ENCODE peak calls at places on chromosomes 7 and 10, in eight cellular contexts. U is PC-3, A is spleen, G is astrocyte of the cerebellum, O is A549, S is small intestine, H is AG09309, Q is skeletal muscle cell. K is an unnamed sample.

GRCh38 chr10:103800789-103801540 is 54.4 kb downstream of the SH3PXD2A start:
- DNase-seq in U (peak), A (no peak), G (no peak), O (peak), S (peak), H (no peak), Q (no peak), K (peak)

GRCh38 chr7:134593530-134594392 is 44.9 kb downstream of the AKR1B15 start:
- DNase-seq in U (peak), A (no peak), G (peak), O (peak), S (peak), H (peak), Q (peak), K (no peak)

GRCh38 chr7:137904826-137905225 is 58.1 kb upstream of the DGKI start:
- DNase-seq in U (no peak), A (no peak), G (no peak), O (no peak), S (no peak), H (no peak), Q (no peak), K (no peak)

GRCh38 chr7:56079450-56080185 is 13.1 kb downstream of the PHKG1 start:
- DNase-seq in U (peak), A (peak), G (peak), O (peak), S (no peak), H (no peak), Q (peak), K (no peak)

GRCh38 chr7:771241-772004 is 44.3 kb upstream of the PRKAR1B start:
- DNase-seq in U (no peak), A (no peak), G (no peak), O (no peak), S (peak), H (no peak), Q (no peak), K (peak)

GRCh38 chr7:66529889-66530615 is 98.6 kb upstream of the KCTD7 start:
- DNase-seq in U (no peak), A (no peak), G (no peak), O (no peak), S (no peak), H (no peak), Q (no peak), K (no peak)

GRCh38 chr10:28679941-28680752 is 2.8 kb downstream of the BAMBI start:
- DNase-seq in U (peak), A (no peak), G (no peak), O (peak), S (no peak), H (peak), Q (no peak), K (no peak)

GRCh38 chr10:76302491-76302890 is 871.1 kb downstream of the LRMDA start:
- DNase-seq in U (no peak), A (no peak), G (no peak), O (no peak), S (no peak), H (no peak), Q (no peak), K (no peak)

GRCh38 chr7:7554021-7554432 is 12.7 kb upstream of the MIOS start:
- DNase-seq in U (peak), A (no peak), G (peak), O (no peak), S (no peak), H (peak), Q (peak), K (peak)

GRCh38 chr10:87550741-87551140 is 46.0 kb downstream of the MINPP1 start:
- DNase-seq in U (no peak), A (no peak), G (no peak), O (no peak), S (no peak), H (no peak), Q (no peak), K (no peak)

GRCh38 chr10:28331821-28332220 is 29.0 kb upstream of the MPP7 start:
- DNase-seq in U (peak), A (no peak), G (peak), O (no peak), S (no peak), H (peak), Q (peak), K (peak)

GRCh38 chr7:129825554-129826267 is 127.0 kb downstream of the UBE2H start:
- DNase-seq in U (peak), A (peak), G (no peak), O (peak), S (peak), H (no peak), Q (no peak), K (no peak)

GRCh38 chr10:102702742-102703141 is 11.5 kb downstream of the ARL3 start:
- DNase-seq in U (no peak), A (no peak), G (no peak), O (no peak), S (no peak), H (no peak), Q (no peak), K (no peak)

GRCh38 chr7:94289071-94289470 is 105.6 kb upstream of the COL1A2 start:
- DNase-seq in U (peak), A (no peak), G (peak), O (peak), S (peak), H (peak), Q (peak), K (peak)

GRCh38 chr10:15258255-15258654 is 89.8 kb upstream of the NMT2 start:
- DNase-seq in U (no peak), A (no peak), G (no peak), O (no peak), S (no peak), H (no peak), Q (no peak), K (no peak)

GRCh38 chr7:130758429-130759056 is 24.5 kb upstream of the KLF14 start:
- DNase-seq in U (peak), A (no peak), G (peak), O (peak), S (peak), H (peak), Q (peak), K (peak)

GRCh38 chr10:86360657-86361056 is 5.9 kb downstream of the GRID1 start:
- DNase-seq in U (no peak), A (peak), G (no peak), O (no peak), S (no peak), H (no peak), Q (no peak), K (no peak)

GRCh38 chr7:1564603-1565022 is 5.2 kb downstream of the PSMG3 start:
- DNase-seq in U (peak), A (no peak), G (no peak), O (peak), S (no peak), H (no peak), Q (no peak), K (no peak)

GRCh38 chr7:141325275-141325674 is 225.9 kb upstream of the AGK start:
- DNase-seq in U (no peak), A (no peak), G (no peak), O (no peak), S (no peak), H (no peak), Q (no peak), K (no peak)

GRCh38 chr7:929311-929711 is 25.2 kb downstream of the ADAP1 start:
- DNase-seq in U (no peak), A (peak), G (no peak), O (no peak), S (no peak), H (no peak), Q (peak), K (no peak)

GRCh38 chr7:124570558-124570957 is 195.0 kb downstream of the GPR37 start:
- DNase-seq in U (no peak), A (no peak), G (no peak), O (no peak), S (no peak), H (no peak), Q (no peak), K (no peak)

GRCh38 chr10:93471110-93471651 is 11.0 kb downstream of the MYOF start:
- DNase-seq in U (peak), A (no peak), G (peak), O (peak), S (peak), H (peak), Q (peak), K (peak)

GRCh38 chr7:114021135-114021534 is 102.3 kb upstream of the PPP1R3A start:
- DNase-seq in U (peak), A (no peak), G (no peak), O (no peak), S (peak), H (no peak), Q (no peak), K (no peak)

GRCh38 chr7:31957090-31957720 is 113.0 kb downstream of the PDE1C start:
- DNase-seq in U (peak), A (no peak), G (no peak), O (peak), S (no peak), H (no peak), Q (no peak), K (no peak)

GRCh38 chr10:4260483-4260882 is 475.5 kb upstream of the KLF6 start:
- DNase-seq in U (peak), A (no peak), G (no peak), O (no peak), S (peak), H (no peak), Q (peak), K (no peak)

GRCh38 chr10:33509231-33509871 is 174.9 kb upstream of the NRP1 start:
- DNase-seq in U (peak), A (no peak), G (peak), O (peak), S (peak), H (no peak), Q (peak), K (peak)

GRCh38 chr7:149595541-149595940 is 97.9 kb upstream of the ZNF746 start:
- DNase-seq in U (no peak), A (no peak), G (no peak), O (no peak), S (no peak), H (no peak), Q (no peak), K (no peak)

GRCh38 chr7:42671627-42672026 is 240.2 kb downstream of the C7orf25 start:
- DNase-seq in U (peak), A (no peak), G (no peak), O (no peak), S (no peak), H (peak), Q (peak), K (no peak)

GRCh38 chr7:151448261-151449252 is 8.6 kb upstream of the CRYGN start:
- DNase-seq in U (peak), A (peak), G (no peak), O (peak), S (peak), H (no peak), Q (no peak), K (no peak)

GRCh38 chr7:32158076-32158475 is 87.9 kb upstream of the PDE1C start:
- DNase-seq in U (peak), A (no peak), G (no peak), O (no peak), S (peak), H (no peak), Q (no peak), K (no peak)

GRCh38 chr10:97428572-97428981 is 2.6 kb downstream of the PGAM1 start:
- DNase-seq in U (no peak), A (no peak), G (no peak), O (no peak), S (no peak), H (no peak), Q (no peak), K (no peak)
- H3K4me3 ChIP-seq in U (peak), A (peak), G (peak), O (peak), S (no peak), H (peak), Q (peak), K (peak)

GRCh38 chr10:78514459-78514858 is 480.8 kb downstream of the RPS24 start:
- DNase-seq in U (no peak), A (no peak), G (no peak), O (no peak), S (no peak), H (no peak), Q (no peak), K (no peak)

GRCh38 chr10:78515037-78515872 is 481.6 kb downstream of the RPS24 start:
- DNase-seq in U (peak), A (no peak), G (no peak), O (no peak), S (no peak), H (no peak), Q (no peak), K (no peak)

GRCh38 chr10:78516741-78517140 is 483.1 kb downstream of the RPS24 start:
- DNase-seq in U (no peak), A (no peak), G (no peak), O (no peak), S (no peak), H (no peak), Q (no peak), K (no peak)

GRCh38 chr10:78516236-78516635 is 482.6 kb downstream of the RPS24 start:
- DNase-seq in U (no peak), A (no peak), G (no peak), O (no peak), S (no peak), H (no peak), Q (no peak), K (no peak)

DNA sequence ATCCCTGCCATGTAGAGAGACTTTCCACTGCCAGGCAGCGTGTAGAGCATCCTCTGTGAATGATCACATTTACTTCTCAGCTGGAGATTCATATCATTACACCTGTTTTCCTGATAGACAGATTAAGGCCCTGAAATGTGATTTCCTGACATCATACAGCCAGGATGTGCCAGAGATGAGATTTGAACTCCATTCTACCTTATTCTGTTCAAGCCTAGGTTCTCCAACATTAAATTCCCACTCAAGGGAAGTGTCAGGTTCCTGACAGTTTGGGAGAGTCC is 482.1 kb downstream of the RPS24 start:
- DNase-seq in U (no peak), A (no peak), G (no peak), O (no peak), S (no peak), H (no peak), Q (no peak), K (no peak)
- H3K4me3 ChIP-seq in U (no peak), A (no peak), G (no peak), O (no peak), S (no peak), H (no peak), Q (no peak), K (no peak)

GRCh38 chr7:74412061-74412460 is 41.6 kb upstream of the GTF2IRD1 start:
- DNase-seq in U (no peak), A (no peak), G (no peak), O (no peak), S (no peak), H (no peak), Q (no peak), K (no peak)

GRCh38 chr7:74409571-74409970 is 44.1 kb upstream of the GTF2IRD1 start:
- DNase-seq in U (no peak), A (no peak), G (no peak), O (no peak), S (no peak), H (no peak), Q (no peak), K (no peak)

GRCh38 chr7:74410772-74411171 is 42.9 kb upstream of the GTF2IRD1 start:
- DNase-seq in U (no peak), A (no peak), G (no peak), O (no peak), S (no peak), H (no peak), Q (no peak), K (no peak)

GRCh38 chr7:74407958-74408357 is 45.7 kb upstream of the GTF2IRD1 start:
- DNase-seq in U (no peak), A (no peak), G (no peak), O (no peak), S (no peak), H (no peak), Q (no peak), K (no peak)

DNA sequence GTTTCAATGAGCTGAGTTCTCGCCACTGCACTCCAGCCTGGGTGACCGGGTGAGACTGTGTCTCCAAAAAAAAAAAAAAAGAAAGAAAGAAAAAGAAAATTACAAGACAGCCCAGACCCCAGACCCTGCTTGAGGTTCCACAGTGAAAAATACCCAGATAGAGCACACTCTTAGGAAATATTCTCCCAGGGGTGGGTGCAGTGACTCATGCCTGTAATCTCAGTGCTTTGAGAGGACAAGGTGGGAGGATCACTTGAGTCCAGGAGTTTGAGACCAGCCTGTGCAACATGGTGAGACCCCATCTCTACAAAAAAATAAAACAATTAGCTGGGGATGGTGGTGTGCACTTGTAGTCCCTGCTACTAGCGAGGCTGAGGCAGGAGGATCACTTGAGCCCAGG is 41.1 kb upstream of the GTF2IRD1 start:
- DNase-seq in U (no peak), A (no peak), G (no peak), O (no peak), S (no peak), H (no peak), Q (no peak), K (no peak)
- H3K4me3 ChIP-seq in U (no peak), A (no peak), G (no peak), O (no peak), S (no peak), H (no peak), Q (no peak), K (no peak)

GRCh38 chr10:29921071-29921446 is 138.3 kb downstream of the JCAD start:
- DNase-seq in U (no peak), A (no peak), G (no peak), O (no peak), S (no peak), H (no peak), Q (no peak), K (no peak)
- H3K4me3 ChIP-seq in U (no peak), A (no peak), G (no peak), O (no peak), S (no peak), H (no peak), Q (no peak), K (no peak)